ENCODE peak calls at places on chromosomes 2 and 18, in ten cellular contexts. One of them, this sample, is unnamed.
A peak's percentile ranks its signal among the peaks of the same experiment; 100 is the strongest.

GRCh38 chr18:49340446-49340845 is 120.0 kb downstream of the DYM start:
- DNase-seq in GM23338: no peak
- DNase-seq in activated CD4-positive, alpha-beta memory T cell treated with anti-CD3 and anti-CD28 coated beads, Interleukin-2, amount 10 ng/mL, durations not matched to agents 7 days and 5 days: no peak
- DNase-seq in AG04450: no peak
- DNase-seq in AG08396: peak; percentile 24
- DNase-seq in stimulated activated CD8-positive, alpha-beta memory T cell treated with anti-CD3 and anti-CD28 coated beads, Interleukin-2, amount 100 ng/mL, for 1 hour: no peak
- DNase-seq in H7: no peak
- DNase-seq in midbrain: no peak
- DNase-seq in substantia nigra: no peak
- DNase-seq in effector CD8-positive, alpha-beta T cell: no peak
- DNase-seq in this sample: peak; percentile 15

GRCh38 chr2:96156011-96156820 is 11.0 kb upstream of the DUSP2 start:
- DNase-seq in AG08396: no peak
- DNase-seq in substantia nigra: no peak
- DNase-seq in GM23338: no peak
- DNase-seq in H7: peak; percentile 22
- DNase-seq in activated CD4-positive, alpha-beta memory T cell treated with anti-CD3 and anti-CD28 coated beads, Interleukin-2, amount 10 ng/mL, durations not matched to agents 7 days and 5 days: peak; percentile 61
- DNase-seq in midbrain: no peak
- DNase-seq in AG04450: no peak
- DNase-seq in effector CD8-positive, alpha-beta T cell: no peak
- DNase-seq in stimulated activated CD8-positive, alpha-beta memory T cell treated with anti-CD3 and anti-CD28 coated beads, Interleukin-2, amount 100 ng/mL, for 1 hour: no peak
- DNase-seq in this sample: no peak

GRCh38 chr2:179125404-179125803 is 75.5 kb upstream of the CCDC141 start:
- DNase-seq in GM23338: no peak
- DNase-seq in activated CD4-positive, alpha-beta memory T cell treated with anti-CD3 and anti-CD28 coated beads, Interleukin-2, amount 10 ng/mL, durations not matched to agents 7 days and 5 days: no peak
- DNase-seq in H7: no peak
- DNase-seq in midbrain: no peak
- DNase-seq in stimulated activated CD8-positive, alpha-beta memory T cell treated with anti-CD3 and anti-CD28 coated beads, Interleukin-2, amount 100 ng/mL, for 1 hour: no peak
- DNase-seq in substantia nigra: no peak
- DNase-seq in effector CD8-positive, alpha-beta T cell: no peak
- DNase-seq in AG08396: no peak
- DNase-seq in AG04450: no peak
- DNase-seq in this sample: no peak

GRCh38 chr2:3585239-3586109 is 9.4 kb upstream of the COLEC11 start:
- DNase-seq in AG04450: peak; percentile 85
- DNase-seq in AG08396: peak; percentile 90
- DNase-seq in substantia nigra: no peak
- DNase-seq in H7: peak; percentile 42
- DNase-seq in GM23338: no peak
- DNase-seq in stimulated activated CD8-positive, alpha-beta memory T cell treated with anti-CD3 and anti-CD28 coated beads, Interleukin-2, amount 100 ng/mL, for 1 hour: no peak
- DNase-seq in midbrain: no peak
- DNase-seq in activated CD4-positive, alpha-beta memory T cell treated with anti-CD3 and anti-CD28 coated beads, Interleukin-2, amount 10 ng/mL, durations not matched to agents 7 days and 5 days: no peak
- DNase-seq in effector CD8-positive, alpha-beta T cell: no peak
- DNase-seq in this sample: no peak

GRCh38 chr2:129336276-129336675 is 643.2 kb upstream of the RAB6C start:
- DNase-seq in stimulated activated CD8-positive, alpha-beta memory T cell treated with anti-CD3 and anti-CD28 coated beads, Interleukin-2, amount 100 ng/mL, for 1 hour: no peak
- DNase-seq in AG04450: no peak
- DNase-seq in effector CD8-positive, alpha-beta T cell: no peak
- DNase-seq in substantia nigra: no peak
- DNase-seq in activated CD4-positive, alpha-beta memory T cell treated with anti-CD3 and anti-CD28 coated beads, Interleukin-2, amount 10 ng/mL, durations not matched to agents 7 days and 5 days: no peak
- DNase-seq in AG08396: no peak
- DNase-seq in midbrain: no peak
- DNase-seq in H7: no peak
- DNase-seq in GM23338: no peak
- DNase-seq in this sample: no peak

GRCh38 chr18:51229328-51229727 is 31.8 kb upstream of the MEX3C start:
- DNase-seq in H7: no peak
- DNase-seq in activated CD4-positive, alpha-beta memory T cell treated with anti-CD3 and anti-CD28 coated beads, Interleukin-2, amount 10 ng/mL, durations not matched to agents 7 days and 5 days: no peak
- DNase-seq in effector CD8-positive, alpha-beta T cell: no peak
- DNase-seq in substantia nigra: no peak
- DNase-seq in midbrain: no peak
- DNase-seq in AG04450: no peak
- DNase-seq in GM23338: no peak
- DNase-seq in stimulated activated CD8-positive, alpha-beta memory T cell treated with anti-CD3 and anti-CD28 coated beads, Interleukin-2, amount 100 ng/mL, for 1 hour: no peak
- DNase-seq in AG08396: no peak
- DNase-seq in this sample: peak; percentile 13

GRCh38 chr2:232800166-232800565 is 23.8 kb upstream of the KCNJ13 start:
- DNase-seq in midbrain: no peak
- DNase-seq in activated CD4-positive, alpha-beta memory T cell treated with anti-CD3 and anti-CD28 coated beads, Interleukin-2, amount 10 ng/mL, durations not matched to agents 7 days and 5 days: no peak
- DNase-seq in substantia nigra: no peak
- DNase-seq in H7: no peak
- DNase-seq in AG08396: no peak
- DNase-seq in AG04450: no peak
- DNase-seq in GM23338: no peak
- DNase-seq in stimulated activated CD8-positive, alpha-beta memory T cell treated with anti-CD3 and anti-CD28 coated beads, Interleukin-2, amount 100 ng/mL, for 1 hour: no peak
- DNase-seq in effector CD8-positive, alpha-beta T cell: no peak
- DNase-seq in this sample: no peak

GRCh38 chr2:98806266-98806697 is 75.3 kb upstream of the MGAT4A start:
- DNase-seq in AG08396: no peak
- DNase-seq in H7: no peak
- DNase-seq in stimulated activated CD8-positive, alpha-beta memory T cell treated with anti-CD3 and anti-CD28 coated beads, Interleukin-2, amount 100 ng/mL, for 1 hour: no peak
- DNase-seq in substantia nigra: peak; percentile 36
- DNase-seq in GM23338: no peak
- DNase-seq in midbrain: peak; percentile 66
- DNase-seq in AG04450: no peak
- DNase-seq in activated CD4-positive, alpha-beta memory T cell treated with anti-CD3 and anti-CD28 coated beads, Interleukin-2, amount 10 ng/mL, durations not matched to agents 7 days and 5 days: no peak
- DNase-seq in effector CD8-positive, alpha-beta T cell: no peak
- DNase-seq in this sample: peak; percentile 59

GRCh38 chr18:25306671-25307070 is 45.3 kb downstream of the ZNF521 start:
- DNase-seq in stimulated activated CD8-positive, alpha-beta memory T cell treated with anti-CD3 and anti-CD28 coated beads, Interleukin-2, amount 100 ng/mL, for 1 hour: no peak
- DNase-seq in effector CD8-positive, alpha-beta T cell: no peak
- DNase-seq in AG08396: no peak
- DNase-seq in H7: no peak
- DNase-seq in substantia nigra: no peak
- DNase-seq in activated CD4-positive, alpha-beta memory T cell treated with anti-CD3 and anti-CD28 coated beads, Interleukin-2, amount 10 ng/mL, durations not matched to agents 7 days and 5 days: no peak
- DNase-seq in midbrain: no peak
- DNase-seq in AG04450: no peak
- DNase-seq in GM23338: no peak
- DNase-seq in this sample: no peak

GRCh38 chr2:238513346-238513745 is 86.6 kb downstream of the ASB1 start:
- DNase-seq in substantia nigra: no peak
- DNase-seq in AG08396: peak; percentile 76
- DNase-seq in AG04450: no peak
- DNase-seq in effector CD8-positive, alpha-beta T cell: no peak
- DNase-seq in H7: peak; percentile 90
- DNase-seq in stimulated activated CD8-positive, alpha-beta memory T cell treated with anti-CD3 and anti-CD28 coated beads, Interleukin-2, amount 100 ng/mL, for 1 hour: no peak
- DNase-seq in GM23338: peak; percentile 85
- DNase-seq in midbrain: no peak
- DNase-seq in activated CD4-positive, alpha-beta memory T cell treated with anti-CD3 and anti-CD28 coated beads, Interleukin-2, amount 10 ng/mL, durations not matched to agents 7 days and 5 days: peak; percentile 37
- DNase-seq in this sample: peak; percentile 41

GRCh38 chr2:179751184-179751809 is 110.1 kb downstream of the ZNF385B start:
- DNase-seq in AG04450: no peak
- DNase-seq in GM23338: peak; percentile 42
- DNase-seq in H7: peak; percentile 22
- DNase-seq in substantia nigra: no peak
- DNase-seq in stimulated activated CD8-positive, alpha-beta memory T cell treated with anti-CD3 and anti-CD28 coated beads, Interleukin-2, amount 100 ng/mL, for 1 hour: no peak
- DNase-seq in activated CD4-positive, alpha-beta memory T cell treated with anti-CD3 and anti-CD28 coated beads, Interleukin-2, amount 10 ng/mL, durations not matched to agents 7 days and 5 days: no peak
- DNase-seq in AG08396: peak; percentile 28
- DNase-seq in midbrain: peak; percentile 21
- DNase-seq in effector CD8-positive, alpha-beta T cell: no peak
- DNase-seq in this sample: peak; percentile 36